ENCODE peak calls at places on chromosomes 3 and 15, in nine cellular contexts. One of them, this sample, is unnamed.

GRCh38 chr3:136142592-136142991 is 53.5 kb downstream of the MSL2 start:
- DNase-seq in activated naive CD4-positive, alpha-beta T cell: no peak
- DNase-seq in AG04450: peak
- DNase-seq in astrocyte: peak
- DNase-seq in kidney: no peak
- DNase-seq in activated CD4-positive, alpha-beta T cell treated with anti-CD3 and anti-CD28 coated beads, Interleukin-2, amount 10 ng/mL, durations not matched to agents 7 days and 5 days: no peak
- DNase-seq in glutamatergic neuron: no peak
- DNase-seq in KBM-7: no peak
- DNase-seq in type B pancreatic cell: no peak
- DNase-seq in this sample: no peak

GRCh38 chr3:154776549-154777230 is 303.4 kb upstream of the MME start:
- DNase-seq in activated naive CD4-positive, alpha-beta T cell: no peak
- DNase-seq in AG04450: no peak
- DNase-seq in astrocyte: no peak
- DNase-seq in kidney: no peak
- DNase-seq in activated CD4-positive, alpha-beta T cell treated with anti-CD3 and anti-CD28 coated beads, Interleukin-2, amount 10 ng/mL, durations not matched to agents 7 days and 5 days: no peak
- DNase-seq in glutamatergic neuron: no peak
- DNase-seq in KBM-7: no peak
- DNase-seq in type B pancreatic cell: no peak
- DNase-seq in this sample: no peak

GRCh38 chr15:41695750-41696436 is 35.7 kb downstream of the MGA start:
- DNase-seq in activated naive CD4-positive, alpha-beta T cell: no peak
- DNase-seq in AG04450: peak
- DNase-seq in astrocyte: peak
- DNase-seq in kidney: no peak
- DNase-seq in activated CD4-positive, alpha-beta T cell treated with anti-CD3 and anti-CD28 coated beads, Interleukin-2, amount 10 ng/mL, durations not matched to agents 7 days and 5 days: peak
- DNase-seq in glutamatergic neuron: no peak
- DNase-seq in KBM-7: peak
- DNase-seq in type B pancreatic cell: no peak
- DNase-seq in this sample: no peak

GRCh38 chr15:22806664-22807063 is 20.2 kb downstream of the NIPA1 start:
- DNase-seq in activated naive CD4-positive, alpha-beta T cell: no peak
- DNase-seq in AG04450: no peak
- DNase-seq in astrocyte: no peak
- DNase-seq in kidney: no peak
- DNase-seq in activated CD4-positive, alpha-beta T cell treated with anti-CD3 and anti-CD28 coated beads, Interleukin-2, amount 10 ng/mL, durations not matched to agents 7 days and 5 days: no peak
- DNase-seq in glutamatergic neuron: no peak
- DNase-seq in KBM-7: no peak
- DNase-seq in type B pancreatic cell: no peak
- DNase-seq in this sample: no peak

GRCh38 chr15:70608156-70608555 is 155.2 kb downstream of the UACA start:
- DNase-seq in activated naive CD4-positive, alpha-beta T cell: no peak
- DNase-seq in AG04450: no peak
- DNase-seq in astrocyte: peak
- DNase-seq in kidney: no peak
- DNase-seq in activated CD4-positive, alpha-beta T cell treated with anti-CD3 and anti-CD28 coated beads, Interleukin-2, amount 10 ng/mL, durations not matched to agents 7 days and 5 days: no peak
- DNase-seq in glutamatergic neuron: no peak
- DNase-seq in KBM-7: peak
- DNase-seq in type B pancreatic cell: no peak
- DNase-seq in this sample: no peak

GRCh38 chr15:67865766-67866165 is 25.9 kb upstream of the RNU6-1 start:
- DNase-seq in activated naive CD4-positive, alpha-beta T cell: no peak
- DNase-seq in AG04450: no peak
- DNase-seq in astrocyte: no peak
- DNase-seq in kidney: no peak
- DNase-seq in activated CD4-positive, alpha-beta T cell treated with anti-CD3 and anti-CD28 coated beads, Interleukin-2, amount 10 ng/mL, durations not matched to agents 7 days and 5 days: no peak
- DNase-seq in glutamatergic neuron: no peak
- DNase-seq in KBM-7: no peak
- DNase-seq in type B pancreatic cell: no peak
- DNase-seq in this sample: no peak

GRCh38 chr15:69175536-69175935 is 15.1 kb downstream of the GLCE start:
- DNase-seq in activated naive CD4-positive, alpha-beta T cell: no peak
- DNase-seq in AG04450: no peak
- DNase-seq in astrocyte: no peak
- DNase-seq in kidney: no peak
- DNase-seq in activated CD4-positive, alpha-beta T cell treated with anti-CD3 and anti-CD28 coated beads, Interleukin-2, amount 10 ng/mL, durations not matched to agents 7 days and 5 days: no peak
- DNase-seq in glutamatergic neuron: no peak
- DNase-seq in KBM-7: no peak
- DNase-seq in type B pancreatic cell: no peak
- DNase-seq in this sample: no peak

GRCh38 chr3:100335137-100335833 is 728 bp downstream of the NIT2 start:
- DNase-seq in activated naive CD4-positive, alpha-beta T cell: no peak
- DNase-seq in AG04450: no peak
- DNase-seq in astrocyte: no peak
- DNase-seq in kidney: no peak
- DNase-seq in activated CD4-positive, alpha-beta T cell treated with anti-CD3 and anti-CD28 coated beads, Interleukin-2, amount 10 ng/mL, durations not matched to agents 7 days and 5 days: peak
- DNase-seq in glutamatergic neuron: peak
- DNase-seq in KBM-7: peak
- DNase-seq in type B pancreatic cell: no peak
- DNase-seq in this sample: no peak

GRCh38 chr15:66462630-66463029 is 34.9 kb downstream of the SNAPC5 start:
- DNase-seq in activated naive CD4-positive, alpha-beta T cell: no peak
- DNase-seq in AG04450: no peak
- DNase-seq in astrocyte: no peak
- DNase-seq in kidney: no peak
- DNase-seq in activated CD4-positive, alpha-beta T cell treated with anti-CD3 and anti-CD28 coated beads, Interleukin-2, amount 10 ng/mL, durations not matched to agents 7 days and 5 days: no peak
- DNase-seq in glutamatergic neuron: no peak
- DNase-seq in KBM-7: no peak
- DNase-seq in type B pancreatic cell: no peak
- DNase-seq in this sample: no peak

GRCh38 chr3:57094011-57094535 is 33.6 kb downstream of the SPATA12 start:
- DNase-seq in activated naive CD4-positive, alpha-beta T cell: no peak
- DNase-seq in AG04450: no peak
- DNase-seq in astrocyte: no peak
- DNase-seq in kidney: no peak
- DNase-seq in activated CD4-positive, alpha-beta T cell treated with anti-CD3 and anti-CD28 coated beads, Interleukin-2, amount 10 ng/mL, durations not matched to agents 7 days and 5 days: no peak
- DNase-seq in glutamatergic neuron: no peak
- DNase-seq in KBM-7: no peak
- DNase-seq in type B pancreatic cell: no peak
- DNase-seq in this sample: no peak

GRCh38 chr3:21913791-21914190 is 162.8 kb upstream of the ZNF385D start:
- DNase-seq in activated naive CD4-positive, alpha-beta T cell: no peak
- DNase-seq in AG04450: peak
- DNase-seq in astrocyte: peak
- DNase-seq in kidney: no peak
- DNase-seq in activated CD4-positive, alpha-beta T cell treated with anti-CD3 and anti-CD28 coated beads, Interleukin-2, amount 10 ng/mL, durations not matched to agents 7 days and 5 days: no peak
- DNase-seq in glutamatergic neuron: no peak
- DNase-seq in KBM-7: no peak
- DNase-seq in type B pancreatic cell: no peak
- DNase-seq in this sample: no peak

GRCh38 chr3:71581451-71581980 is 2.0 kb downstream of the FOXP1 start:
- DNase-seq in activated naive CD4-positive, alpha-beta T cell: peak
- DNase-seq in AG04450: no peak
- DNase-seq in astrocyte: no peak
- DNase-seq in kidney: peak
- DNase-seq in activated CD4-positive, alpha-beta T cell treated with anti-CD3 and anti-CD28 coated beads, Interleukin-2, amount 10 ng/mL, durations not matched to agents 7 days and 5 days: peak
- DNase-seq in glutamatergic neuron: peak
- DNase-seq in KBM-7: peak
- DNase-seq in type B pancreatic cell: peak
- DNase-seq in this sample: no peak

GRCh38 chr3:31534036-31534435 is 1.3 kb downstream of the STT3B start:
- DNase-seq in activated naive CD4-positive, alpha-beta T cell: no peak
- DNase-seq in AG04450: no peak
- DNase-seq in astrocyte: peak
- DNase-seq in kidney: no peak
- DNase-seq in activated CD4-positive, alpha-beta T cell treated with anti-CD3 and anti-CD28 coated beads, Interleukin-2, amount 10 ng/mL, durations not matched to agents 7 days and 5 days: peak
- DNase-seq in glutamatergic neuron: no peak
- DNase-seq in KBM-7: peak
- DNase-seq in type B pancreatic cell: no peak
- DNase-seq in this sample: no peak

GRCh38 chr3:30793755-30794154 is 100.7 kb downstream of the GADL1 start:
- DNase-seq in activated naive CD4-positive, alpha-beta T cell: no peak
- DNase-seq in AG04450: no peak
- DNase-seq in astrocyte: no peak
- DNase-seq in kidney: no peak
- DNase-seq in activated CD4-positive, alpha-beta T cell treated with anti-CD3 and anti-CD28 coated beads, Interleukin-2, amount 10 ng/mL, durations not matched to agents 7 days and 5 days: no peak
- DNase-seq in glutamatergic neuron: no peak
- DNase-seq in KBM-7: no peak
- DNase-seq in type B pancreatic cell: no peak
- DNase-seq in this sample: no peak

GRCh38 chr3:55607844-55608243 is 120.7 kb upstream of the WNT5A start:
- DNase-seq in activated naive CD4-positive, alpha-beta T cell: no peak
- DNase-seq in AG04450: no peak
- DNase-seq in astrocyte: no peak
- DNase-seq in kidney: no peak
- DNase-seq in activated CD4-positive, alpha-beta T cell treated with anti-CD3 and anti-CD28 coated beads, Interleukin-2, amount 10 ng/mL, durations not matched to agents 7 days and 5 days: no peak
- DNase-seq in glutamatergic neuron: no peak
- DNase-seq in KBM-7: no peak
- DNase-seq in type B pancreatic cell: no peak
- DNase-seq in this sample: no peak

GRCh38 chr3:117842086-117842485 is 1132.5 kb downstream of the TUSC7 start:
- DNase-seq in activated naive CD4-positive, alpha-beta T cell: no peak
- DNase-seq in AG04450: no peak
- DNase-seq in astrocyte: no peak
- DNase-seq in kidney: no peak
- DNase-seq in activated CD4-positive, alpha-beta T cell treated with anti-CD3 and anti-CD28 coated beads, Interleukin-2, amount 10 ng/mL, durations not matched to agents 7 days and 5 days: no peak
- DNase-seq in glutamatergic neuron: no peak
- DNase-seq in KBM-7: no peak
- DNase-seq in type B pancreatic cell: no peak
- DNase-seq in this sample: no peak

GRCh38 chr3:42608586-42608985 is 8.1 kb downstream of the NKTR start:
- DNase-seq in activated naive CD4-positive, alpha-beta T cell: no peak
- DNase-seq in AG04450: no peak
- DNase-seq in astrocyte: no peak
- DNase-seq in kidney: no peak
- DNase-seq in activated CD4-positive, alpha-beta T cell treated with anti-CD3 and anti-CD28 coated beads, Interleukin-2, amount 10 ng/mL, durations not matched to agents 7 days and 5 days: no peak
- DNase-seq in glutamatergic neuron: no peak
- DNase-seq in KBM-7: no peak
- DNase-seq in type B pancreatic cell: no peak
- DNase-seq in this sample: no peak

GRCh38 chr3:130850044-130850797 is 43.7 kb upstream of the ATP2C1 start:
- DNase-seq in activated naive CD4-positive, alpha-beta T cell: no peak
- DNase-seq in AG04450: no peak
- DNase-seq in astrocyte: peak
- DNase-seq in kidney: no peak
- DNase-seq in activated CD4-positive, alpha-beta T cell treated with anti-CD3 and anti-CD28 coated beads, Interleukin-2, amount 10 ng/mL, durations not matched to agents 7 days and 5 days: peak
- DNase-seq in glutamatergic neuron: no peak
- DNase-seq in KBM-7: peak
- DNase-seq in type B pancreatic cell: no peak
- DNase-seq in this sample: no peak

GRCh38 chr3:143078883-143079282 is 40.7 kb upstream of the CHST2 start:
- DNase-seq in activated naive CD4-positive, alpha-beta T cell: no peak
- DNase-seq in AG04450: peak
- DNase-seq in astrocyte: peak
- DNase-seq in kidney: no peak
- DNase-seq in activated CD4-positive, alpha-beta T cell treated with anti-CD3 and anti-CD28 coated beads, Interleukin-2, amount 10 ng/mL, durations not matched to agents 7 days and 5 days: no peak
- DNase-seq in glutamatergic neuron: no peak
- DNase-seq in KBM-7: no peak
- DNase-seq in type B pancreatic cell: no peak
- DNase-seq in this sample: no peak

GRCh38 chr15:97483232-97483631 is 477.3 kb upstream of the ARRDC4 start:
- DNase-seq in activated naive CD4-positive, alpha-beta T cell: no peak
- DNase-seq in AG04450: no peak
- DNase-seq in astrocyte: no peak
- DNase-seq in kidney: no peak
- DNase-seq in activated CD4-positive, alpha-beta T cell treated with anti-CD3 and anti-CD28 coated beads, Interleukin-2, amount 10 ng/mL, durations not matched to agents 7 days and 5 days: no peak
- DNase-seq in glutamatergic neuron: no peak
- DNase-seq in KBM-7: no peak
- DNase-seq in type B pancreatic cell: no peak
- DNase-seq in this sample: no peak

GRCh38 chr3:160568989-160569388 is 3.6 kb upstream of the KPNA4 start:
- DNase-seq in activated naive CD4-positive, alpha-beta T cell: no peak
- DNase-seq in AG04450: no peak
- DNase-seq in astrocyte: no peak
- DNase-seq in kidney: no peak
- DNase-seq in activated CD4-positive, alpha-beta T cell treated with anti-CD3 and anti-CD28 coated beads, Interleukin-2, amount 10 ng/mL, durations not matched to agents 7 days and 5 days: no peak
- DNase-seq in glutamatergic neuron: no peak
- DNase-seq in KBM-7: peak
- DNase-seq in type B pancreatic cell: no peak
- DNase-seq in this sample: no peak

GRCh38 chr15:51801391-51801835 is 28.0 kb upstream of the TMOD3 start:
- DNase-seq in activated naive CD4-positive, alpha-beta T cell: no peak
- DNase-seq in AG04450: no peak
- DNase-seq in astrocyte: peak
- DNase-seq in kidney: no peak
- DNase-seq in activated CD4-positive, alpha-beta T cell treated with anti-CD3 and anti-CD28 coated beads, Interleukin-2, amount 10 ng/mL, durations not matched to agents 7 days and 5 days: no peak
- DNase-seq in glutamatergic neuron: peak
- DNase-seq in KBM-7: no peak
- DNase-seq in type B pancreatic cell: no peak
- DNase-seq in this sample: no peak

GRCh38 chr3:20984594-20985207 is 766.3 kb downstream of the ZNF385D start:
- DNase-seq in activated naive CD4-positive, alpha-beta T cell: no peak
- DNase-seq in AG04450: no peak
- DNase-seq in astrocyte: no peak
- DNase-seq in kidney: no peak
- DNase-seq in activated CD4-positive, alpha-beta T cell treated with anti-CD3 and anti-CD28 coated beads, Interleukin-2, amount 10 ng/mL, durations not matched to agents 7 days and 5 days: no peak
- DNase-seq in glutamatergic neuron: no peak
- DNase-seq in KBM-7: no peak
- DNase-seq in type B pancreatic cell: no peak
- DNase-seq in this sample: no peak

GRCh38 chr3:24704496-24704895 is 209.8 kb upstream of the THRB start:
- DNase-seq in activated naive CD4-positive, alpha-beta T cell: no peak
- DNase-seq in AG04450: no peak
- DNase-seq in astrocyte: peak
- DNase-seq in kidney: no peak
- DNase-seq in activated CD4-positive, alpha-beta T cell treated with anti-CD3 and anti-CD28 coated beads, Interleukin-2, amount 10 ng/mL, durations not matched to agents 7 days and 5 days: no peak
- DNase-seq in glutamatergic neuron: no peak
- DNase-seq in KBM-7: no peak
- DNase-seq in type B pancreatic cell: no peak
- DNase-seq in this sample: no peak

GRCh38 chr3:3772920-3773319 is 26.3 kb upstream of the LRRN1 start:
- DNase-seq in activated naive CD4-positive, alpha-beta T cell: no peak
- DNase-seq in AG04450: no peak
- DNase-seq in astrocyte: no peak
- DNase-seq in kidney: no peak
- DNase-seq in activated CD4-positive, alpha-beta T cell treated with anti-CD3 and anti-CD28 coated beads, Interleukin-2, amount 10 ng/mL, durations not matched to agents 7 days and 5 days: no peak
- DNase-seq in glutamatergic neuron: peak
- DNase-seq in KBM-7: no peak
- DNase-seq in type B pancreatic cell: no peak
- DNase-seq in this sample: no peak

GRCh38 chr3:46559030-46559704 is 6.9 kb downstream of the LRRC2 start:
- DNase-seq in activated naive CD4-positive, alpha-beta T cell: no peak
- DNase-seq in AG04450: no peak
- DNase-seq in astrocyte: no peak
- DNase-seq in kidney: no peak
- DNase-seq in activated CD4-positive, alpha-beta T cell treated with anti-CD3 and anti-CD28 coated beads, Interleukin-2, amount 10 ng/mL, durations not matched to agents 7 days and 5 days: no peak
- DNase-seq in glutamatergic neuron: no peak
- DNase-seq in KBM-7: no peak
- DNase-seq in type B pancreatic cell: no peak
- DNase-seq in this sample: no peak

GRCh38 chr3:108088697-108089096 is 2.1 kb downstream of the CD47 start:
- DNase-seq in activated naive CD4-positive, alpha-beta T cell: no peak
- DNase-seq in AG04450: no peak
- DNase-seq in astrocyte: peak
- DNase-seq in kidney: no peak
- DNase-seq in activated CD4-positive, alpha-beta T cell treated with anti-CD3 and anti-CD28 coated beads, Interleukin-2, amount 10 ng/mL, durations not matched to agents 7 days and 5 days: peak
- DNase-seq in glutamatergic neuron: no peak
- DNase-seq in KBM-7: peak
- DNase-seq in type B pancreatic cell: no peak
- DNase-seq in this sample: no peak

GRCh38 chr3:65879372-65879771 is 159.3 kb downstream of the MAGI1 start:
- DNase-seq in activated naive CD4-positive, alpha-beta T cell: no peak
- DNase-seq in AG04450: no peak
- DNase-seq in astrocyte: no peak
- DNase-seq in kidney: no peak
- DNase-seq in activated CD4-positive, alpha-beta T cell treated with anti-CD3 and anti-CD28 coated beads, Interleukin-2, amount 10 ng/mL, durations not matched to agents 7 days and 5 days: no peak
- DNase-seq in glutamatergic neuron: no peak
- DNase-seq in KBM-7: no peak
- DNase-seq in type B pancreatic cell: no peak
- DNase-seq in this sample: no peak

GRCh38 chr3:9224490-9224889 is 25.0 kb downstream of the SRGAP3 start:
- DNase-seq in activated naive CD4-positive, alpha-beta T cell: no peak
- DNase-seq in AG04450: no peak
- DNase-seq in astrocyte: peak
- DNase-seq in kidney: no peak
- DNase-seq in activated CD4-positive, alpha-beta T cell treated with anti-CD3 and anti-CD28 coated beads, Interleukin-2, amount 10 ng/mL, durations not matched to agents 7 days and 5 days: peak
- DNase-seq in glutamatergic neuron: no peak
- DNase-seq in KBM-7: no peak
- DNase-seq in type B pancreatic cell: no peak
- DNase-seq in this sample: no peak

GRCh38 chr3:25493786-25494185 is 65.7 kb downstream of the RARB start:
- DNase-seq in activated naive CD4-positive, alpha-beta T cell: no peak
- DNase-seq in AG04450: no peak
- DNase-seq in astrocyte: peak
- DNase-seq in kidney: no peak
- DNase-seq in activated CD4-positive, alpha-beta T cell treated with anti-CD3 and anti-CD28 coated beads, Interleukin-2, amount 10 ng/mL, durations not matched to agents 7 days and 5 days: no peak
- DNase-seq in glutamatergic neuron: no peak
- DNase-seq in KBM-7: no peak
- DNase-seq in type B pancreatic cell: no peak
- DNase-seq in this sample: no peak

GRCh38 chr15:71296032-71296686 is 180.9 kb downstream of the THSD4 start:
- DNase-seq in activated naive CD4-positive, alpha-beta T cell: no peak
- DNase-seq in AG04450: no peak
- DNase-seq in astrocyte: peak
- DNase-seq in kidney: no peak
- DNase-seq in activated CD4-positive, alpha-beta T cell treated with anti-CD3 and anti-CD28 coated beads, Interleukin-2, amount 10 ng/mL, durations not matched to agents 7 days and 5 days: no peak
- DNase-seq in glutamatergic neuron: no peak
- DNase-seq in KBM-7: no peak
- DNase-seq in type B pancreatic cell: no peak
- DNase-seq in this sample: no peak